ENCODE peak calls at places on chromosomes 11 and 22, in five cellular contexts. P is H1, D is HepG2, L is K562, C is GM12878. G is an unnamed sample.

GRCh38 chr11:132999519-132999918 is 532.8 kb downstream of the OPCML start:
- DNase-seq in P (no peak), D (no peak), L (no peak), C (no peak), G (no peak)

GRCh38 chr11:68271023-68271780 is 571 bp downstream of the C11orf24 start:
- DNase-seq in P (no peak), D (peak; percentile 82), L (peak; percentile 87), C (no peak), G (peak; percentile 61)

GRCh38 chr11:102338479-102339010 is 8.5 kb upstream of the BIRC2 start:
- DNase-seq in P (no peak), D (no peak), L (no peak), C (no peak), G (no peak)

GRCh38 chr11:22193348-22194051 is 615 bp downstream of the ANO5 start:
- DNase-seq in P (peak; percentile 5), D (no peak), L (peak; percentile 6), C (no peak), G (no peak)

GRCh38 chr11:102469196-102469821 is 16.7 kb upstream of the TMEM123 start:
- DNase-seq in P (no peak), D (no peak), L (no peak), C (no peak), G (no peak)

GRCh38 chr11:92870241-92870826 is 99.1 kb upstream of the MTNR1B start:
- DNase-seq in P (no peak), D (no peak), L (no peak), C (no peak), G (no peak)

GRCh38 chr11:36254739-36255138 is 34.5 kb downstream of the COMMD9 start:
- DNase-seq in P (no peak), D (no peak), L (no peak), C (no peak), G (no peak)

GRCh38 chr11:69542314-69543168 is 61.1 kb downstream of the LINC01488 start:
- DNase-seq in P (no peak), D (no peak), L (no peak), C (no peak), G (no peak)

GRCh38 chr11:118180300-118180703 is 3.9 kb upstream of the SCN2B start:
- DNase-seq in P (no peak), D (peak; percentile 59), L (peak; percentile 20), C (no peak), G (peak; percentile 55)

GRCh38 chr22:24445481-24446290 is 18.3 kb downstream of the ADORA2A start:
- DNase-seq in P (no peak), D (peak; percentile 27), L (peak; percentile 67), C (no peak), G (no peak)

GRCh38 chr11:59247535-59248227 is 35.0 kb upstream of the MPEG1 start:
- DNase-seq in P (no peak), D (no peak), L (no peak), C (no peak), G (no peak)

GRCh38 chr11:77779935-77780334 is 40.6 kb downstream of the RSF1 start:
- DNase-seq in P (no peak), D (peak; percentile 29), L (peak; percentile 17), C (no peak), G (no peak)

GRCh38 chr11:33311680-33312079 is 54.5 kb downstream of the HIPK3 start:
- DNase-seq in P (no peak), D (no peak), L (no peak), C (no peak), G (no peak)

GRCh38 chr11:35752115-35752514 is 89.5 kb downstream of the TRIM44 start:
- DNase-seq in P (no peak), D (no peak), L (no peak), C (no peak), G (no peak)

GRCh38 chr11:1679881-1680280 is 17.1 kb upstream of the KRTAP5-6 start:
- DNase-seq in P (no peak), D (no peak), L (no peak), C (no peak), G (no peak)

GRCh38 chr22:17712441-17712840 is 61.8 kb downstream of the BID start:
- DNase-seq in P (no peak), D (no peak), L (no peak), C (no peak), G (no peak)

GRCh38 chr11:93686812-93687211 is 25.3 kb downstream of the CEP295 start:
- DNase-seq in P (no peak), D (no peak), L (no peak), C (no peak), G (no peak)

GRCh38 chr11:108853864-108854263 is 189.0 kb downstream of the DDX10 start:
- DNase-seq in P (no peak), D (no peak), L (no peak), C (no peak), G (no peak)

GRCh38 chr11:23976369-23976768 is 520.5 kb upstream of the LUZP2 start:
- DNase-seq in P (no peak), D (no peak), L (no peak), C (no peak), G (no peak)

GRCh38 chr11:129143335-129143734 is 48.8 kb downstream of the ARHGAP32 start:
- DNase-seq in P (peak; percentile 17), D (peak; percentile 97), L (no peak), C (no peak), G (peak; percentile 97)

GRCh38 chr11:27217948-27218410 is 145.0 kb downstream of the CCDC34 start:
- DNase-seq in P (no peak), D (no peak), L (no peak), C (no peak), G (no peak)

GRCh38 chr11:90448280-90448679 is 225.4 kb upstream of the CHORDC1 start:
- DNase-seq in P (no peak), D (peak; percentile 77), L (no peak), C (no peak), G (no peak)

GRCh38 chr22:37657590-37658132 is 862 bp upstream of the PDXP start:
- DNase-seq in P (no peak), D (no peak), L (peak; percentile 74), C (no peak), G (no peak)

GRCh38 chr11:131928992-131929391 is 558.6 kb downstream of the NTM start:
- DNase-seq in P (no peak), D (no peak), L (no peak), C (no peak), G (no peak)

GRCh38 chr11:67266424-67267187 is at the start of gene GRK2:
- DNase-seq in P (no peak), D (no peak), L (peak; percentile 61), C (no peak), G (no peak)

GRCh38 chr11:76903325-76903724 is 42.6 kb downstream of the ACER3 start:
- DNase-seq in P (no peak), D (no peak), L (no peak), C (no peak), G (peak; percentile 18)

GRCh38 chr11:19829109-19829790 is 116.6 kb downstream of the NAV2 start:
- DNase-seq in P (no peak), D (no peak), L (no peak), C (no peak), G (no peak)

GRCh38 chr11:127106938-127107337 is 106.4 kb upstream of the KIRREL3 start:
- DNase-seq in P (no peak), D (no peak), L (no peak), C (no peak), G (no peak)

GRCh38 chr22:26568207-26568706 is 21.7 kb downstream of the TPST2 start:
- DNase-seq in P (peak; percentile 39), D (no peak), L (no peak), C (no peak), G (no peak)

GRCh38 chr11:57648791-57649735 is 649 bp downstream of the YPEL4 start:
- DNase-seq in P (no peak), D (no peak), L (no peak), C (no peak), G (no peak)
- H3K4me3 ChIP-seq in P (peak overlapping the region; percentile 45), D (no peak overlapping the region), L (peak overlapping the region; percentile 21), C (peak overlapping the region; percentile 60), G (peak overlapping the region; percentile 14)

GRCh38 chr11:123062892-123063395 is 1.0 kb upstream of the HSPA8 start:
- DNase-seq in P (no peak), D (no peak), L (no peak), C (no peak), G (no peak)

GRCh38 chr11:123062158-123062891 is 389 bp upstream of the HSPA8 start:
- DNase-seq in P (peak; percentile 98), D (peak; percentile 97), L (peak; percentile 99), C (peak; percentile 97), G (peak; percentile 97)

GRCh38 chr11:123064268-123064657 is 2.3 kb upstream of the HSPA8 start:
- DNase-seq in P (no peak), D (no peak), L (no peak), C (no peak), G (no peak)

GRCh38 chr11:123065634-123066033 is 3.7 kb upstream of the HSPA8 start:
- DNase-seq in P (no peak), D (no peak), L (no peak), C (no peak), G (no peak)

GRCh38 chr11:123063396-123064267 is 1.7 kb upstream of the HSPA8 start:
- DNase-seq in P (no peak), D (peak; percentile 64), L (peak; percentile 54), C (no peak), G (no peak)
- TF ChIP-seq ATF3 in P (no peak), D (no peak), L (no peak), C (no peak), G (no peak)

GRCh38 chr11:34585870-34586654 is 34.8 kb upstream of the EHF start:
- DNase-seq in P (no peak), D (peak; percentile 70), L (peak; percentile 71), C (peak; percentile 20), G (peak; percentile 56)

GRCh38 chr11:34587282-34587677 is 33.6 kb upstream of the EHF start:
- DNase-seq in P (no peak), D (no peak), L (no peak), C (no peak), G (no peak)

GRCh38 chr11:34585304-34585869 is 35.5 kb upstream of the EHF start:
- DNase-seq in P (no peak), D (no peak), L (no peak), C (no peak), G (no peak)

GRCh38 chr11:34586655-34587281 is 34.1 kb upstream of the EHF start:
- DNase-seq in P (no peak), D (no peak), L (no peak), C (no peak), G (no peak)

DNA sequence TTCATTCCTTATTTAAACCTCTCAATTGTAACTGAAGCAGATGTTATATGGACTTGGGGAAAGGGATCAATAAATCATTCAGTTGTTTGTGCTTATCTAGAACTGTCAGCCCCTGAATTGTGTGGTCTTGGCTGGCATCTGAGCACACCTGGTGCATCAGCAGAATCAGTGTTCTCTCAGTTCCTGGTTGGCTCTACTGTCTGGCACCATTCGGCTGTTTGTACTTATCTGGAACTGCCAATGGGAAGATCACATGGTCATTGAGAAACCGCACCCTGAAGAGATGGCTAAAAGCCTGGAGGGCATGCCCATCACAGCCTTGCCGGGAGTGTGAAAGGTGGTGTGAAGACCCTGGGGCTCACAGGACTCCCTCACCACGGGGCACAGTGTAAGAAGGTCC is 37.1 kb upstream of the EHF start:
- DNase-seq in P (no peak), D (no peak), L (no peak), C (no peak), G (no peak)
- H3K4me3 ChIP-seq in P (no peak overlapping the region), D (no peak overlapping the region), L (no peak overlapping the region), C (no peak overlapping the region), G (no peak overlapping the region)

DNA sequence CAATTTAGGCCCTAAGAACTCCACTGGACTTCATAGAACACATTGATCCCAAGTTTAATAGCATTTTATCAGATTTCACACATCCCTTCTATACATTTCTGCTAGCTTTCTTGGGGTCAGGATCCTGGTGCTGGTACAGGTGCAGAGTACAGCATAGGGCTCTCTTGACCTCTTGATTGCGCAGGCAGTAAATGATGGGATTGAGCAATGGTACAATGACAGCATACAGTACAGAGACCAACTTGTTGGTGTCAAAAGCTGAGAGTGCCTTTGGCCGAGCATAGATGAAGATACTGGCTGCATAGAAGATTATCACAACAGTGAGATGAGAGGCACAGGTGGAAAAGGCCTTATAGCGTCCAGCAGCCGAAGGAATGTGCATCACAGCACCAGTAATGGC is 4.9 kb downstream of the OR6A2 start:
- DNase-seq in P (no peak), D (peak; percentile 23), L (no peak), C (no peak), G (no peak)
- TF ChIP-seq ATF3 in P (no peak), D (no peak), L (no peak), C (no peak), G (no peak)